ENCODE peak calls at places on chromosomes 2 and 18, in eight cellular contexts. M, Q, D, Y, J, F, K and H are unnamed samples.

GRCh38 chr2:240820014-240820606 is at the start of gene KIF1A:
- DNase-seq in M (no peak), F (no peak), J (no peak), D (no peak), Y (no peak), Q (peak), K (no peak), H (no peak)

GRCh38 chr2:175203621-175204496 is 22.3 kb upstream of the ATP5MC3 start:
- DNase-seq in Y (peak), F (peak), J (peak), K (peak), M (no peak), Q (peak), D (no peak), H (peak)

GRCh38 chr2:100248971-100249370 is 73.3 kb downstream of the LONRF2 start:
- DNase-seq in K (no peak), J (no peak), D (no peak), Y (no peak), Q (no peak), F (no peak), M (no peak), H (no peak)

GRCh38 chr2:212926948-212927347 is 224.5 kb downstream of the IKZF2 start:
- DNase-seq in K (no peak), M (no peak), Y (no peak), Q (no peak), D (no peak), F (no peak), J (no peak), H (no peak)

GRCh38 chr2:144519934-144520717 is at the start of gene ZEB2:
- DNase-seq in K (peak), Q (no peak), F (peak), J (peak), D (peak), M (no peak), Y (peak), H (peak)

GRCh38 chr2:44952143-44952805 is 10.8 kb downstream of the SIX3 start:
- DNase-seq in D (no peak), Y (no peak), K (peak), F (peak), M (no peak), Q (peak), J (peak), H (peak)

GRCh38 chr2:11778923-11779757 is 32.7 kb downstream of the LPIN1 start:
- DNase-seq in Q (peak), K (peak), Y (peak), D (peak), F (peak), J (peak), M (no peak), H (peak)

GRCh38 chr18:75081486-75081885 is 127.5 kb downstream of the PTGR3 start:
- DNase-seq in F (no peak), Y (no peak), K (no peak), D (no peak), J (no peak), M (no peak), Q (no peak), H (no peak)

GRCh38 chr2:40455661-40456060 is 3.8 kb upstream of the SLC8A1 start:
- DNase-seq in D (no peak), M (no peak), Y (no peak), J (no peak), Q (no peak), K (no peak), F (no peak), H (peak)

GRCh38 chr2:193240752-193241151 is 1046.0 kb upstream of the TMEFF2 start:
- DNase-seq in M (no peak), F (no peak), K (peak), D (no peak), J (peak), Y (no peak), Q (no peak), H (no peak)

GRCh38 chr18:67385455-67385854 is 131.1 kb downstream of the DSEL start:
- DNase-seq in D (no peak), M (no peak), F (no peak), Q (no peak), Y (no peak), K (peak), J (no peak), H (no peak)

GRCh38 chr2:237600205-237600846 is 9.8 kb upstream of the RAB17 start:
- DNase-seq in J (no peak), Q (peak), F (no peak), M (no peak), D (peak), Y (peak), K (peak), H (no peak)

GRCh38 chr2:17615728-17616351 is 75.3 kb downstream of the VSNL1 start:
- DNase-seq in F (no peak), Y (no peak), M (no peak), Q (no peak), D (no peak), K (peak), J (no peak), H (no peak)

GRCh38 chr18:70553961-70554325 is 265.1 kb downstream of the SOCS6 start:
- DNase-seq in M (no peak), Q (no peak), J (no peak), D (no peak), Y (no peak), K (no peak), F (no peak), H (no peak)

DNA sequence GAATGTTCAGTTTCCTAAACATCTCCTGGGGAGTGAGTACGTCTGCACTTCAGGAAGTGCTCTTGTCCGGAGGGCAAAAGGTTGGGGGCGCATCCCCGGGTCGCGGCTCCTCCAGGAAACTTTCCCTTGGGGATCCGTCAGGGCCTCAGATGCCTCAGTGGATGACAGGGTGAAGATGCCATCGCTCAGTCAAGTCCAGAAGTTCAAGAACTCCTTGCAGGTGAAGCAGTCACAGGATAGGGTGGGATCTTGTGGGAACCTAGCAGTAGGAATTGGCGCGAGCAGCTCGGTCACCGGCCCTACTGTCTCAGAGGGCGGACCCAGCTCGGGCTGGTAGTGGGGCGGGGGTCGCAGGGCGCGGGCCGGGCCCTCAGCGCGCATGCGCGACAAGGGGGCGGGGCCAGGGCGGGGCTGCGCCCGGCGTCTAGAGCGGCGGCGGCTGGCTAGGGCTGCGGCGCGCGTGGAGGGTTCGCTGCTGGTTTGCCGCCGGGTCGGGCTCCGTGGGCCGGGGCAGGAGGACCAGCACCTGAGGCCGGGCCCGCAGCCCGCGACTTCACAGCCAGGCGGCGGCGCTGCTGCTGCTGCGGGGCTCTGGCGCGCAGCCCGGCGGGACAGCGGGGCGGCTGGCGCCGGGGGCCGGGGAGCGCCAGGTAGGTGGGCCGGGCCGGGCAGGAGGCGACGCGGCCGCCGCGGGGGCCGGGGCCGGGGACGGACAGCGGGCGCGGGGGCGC is at the start of gene INPP4A:
- DNase-seq in Y (peak), D (peak), F (peak), M (no peak), J (peak), Q (peak), K (peak), H (peak)
- TF ChIP-seq POLR2A in Y (no peak), D (no peak), F (peak), M (peak), J (peak), Q (no peak), K (no peak), H (no peak)

DNA sequence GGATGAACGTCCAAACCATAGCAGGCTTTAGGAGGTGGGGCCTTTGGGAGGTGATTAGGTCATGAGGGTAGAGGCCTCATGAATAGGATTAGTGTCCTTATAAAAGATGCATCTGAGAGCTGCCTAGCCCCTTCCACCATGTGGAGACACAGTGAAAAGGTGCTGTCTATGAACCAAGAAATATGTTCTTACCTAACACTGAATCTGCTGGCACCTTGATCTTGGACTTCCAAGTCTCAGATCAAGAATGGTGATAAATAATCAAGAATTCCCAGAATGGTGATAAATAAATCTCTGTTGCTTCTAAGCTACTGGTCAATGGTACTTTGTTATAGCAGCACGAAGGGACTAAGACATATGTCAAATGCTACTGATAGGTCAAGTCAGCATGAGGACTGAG is 15.1 kb upstream of the DYTN start:
- DNase-seq in Y (no peak), M (no peak), J (no peak), D (no peak), K (no peak), Q (no peak), F (no peak), H (no peak)
- TF ChIP-seq EP300 in Y (no peak), M (no peak), J (no peak), D (no peak), K (no peak), Q (no peak), F (no peak), H (no peak)

GRCh38 chr2:67076265-67076664 is 320.9 kb upstream of the ETAA1 start:
- DNase-seq in M (no peak), Y (no peak), D (no peak), K (no peak), J (no peak), F (no peak), Q (no peak), H (no peak)
- TF ChIP-seq POLR2A in M (no peak), Y (no peak), D (no peak), K (no peak), J (no peak), F (no peak), Q (no peak), H (no peak)

DNA sequence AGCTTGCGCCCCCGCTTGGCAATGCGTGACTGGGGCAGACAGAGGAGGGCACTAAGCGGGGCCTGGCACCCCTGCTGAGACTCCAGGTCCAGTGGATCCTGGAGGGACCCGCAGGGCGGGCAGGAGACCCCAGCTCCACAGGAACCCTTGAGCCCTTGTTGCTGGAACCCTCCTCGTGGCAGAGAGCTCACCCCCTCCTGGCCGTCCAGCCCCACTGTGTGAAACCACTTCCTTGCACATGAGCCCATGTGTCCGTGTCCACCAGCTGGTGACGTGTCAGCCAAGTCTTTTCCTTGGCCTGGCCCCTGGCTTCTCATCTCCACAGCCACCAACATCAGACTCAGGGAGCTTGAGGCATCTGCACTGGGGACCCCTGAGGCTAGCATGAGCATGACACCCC is 38.0 kb downstream of the BIN1 start:
- DNase-seq in F (no peak), M (no peak), J (no peak), Y (no peak), K (no peak), D (no peak), Q (no peak), H (no peak)
- TF ChIP-seq EP300 in F (no peak), M (no peak), J (no peak), Y (no peak), K (no peak), D (no peak), Q (no peak), H (no peak)

GRCh38 chr2:112540906-112541305 is 1.4 kb upstream of the POLR1B start:
- DNase-seq in F (no peak), M (no peak), J (no peak), Q (no peak), D (no peak), Y (no peak), K (no peak), H (no peak)

GRCh38 chr2:112542974-112543760 is 902 bp downstream of the POLR1B start:
- DNase-seq in Q (no peak), M (no peak), D (no peak), F (peak), Y (no peak), K (peak), J (peak), H (no peak)

GRCh38 chr2:112547333-112547732 is 5.1 kb downstream of the POLR1B start:
- DNase-seq in K (peak), F (no peak), Q (no peak), Y (no peak), J (no peak), M (no peak), D (no peak), H (no peak)

GRCh38 chr2:112542123-112542973 is at the start of gene POLR1B:
- DNase-seq in M (peak), F (peak), Q (peak), K (peak), D (peak), Y (peak), J (peak), H (peak)

DNA sequence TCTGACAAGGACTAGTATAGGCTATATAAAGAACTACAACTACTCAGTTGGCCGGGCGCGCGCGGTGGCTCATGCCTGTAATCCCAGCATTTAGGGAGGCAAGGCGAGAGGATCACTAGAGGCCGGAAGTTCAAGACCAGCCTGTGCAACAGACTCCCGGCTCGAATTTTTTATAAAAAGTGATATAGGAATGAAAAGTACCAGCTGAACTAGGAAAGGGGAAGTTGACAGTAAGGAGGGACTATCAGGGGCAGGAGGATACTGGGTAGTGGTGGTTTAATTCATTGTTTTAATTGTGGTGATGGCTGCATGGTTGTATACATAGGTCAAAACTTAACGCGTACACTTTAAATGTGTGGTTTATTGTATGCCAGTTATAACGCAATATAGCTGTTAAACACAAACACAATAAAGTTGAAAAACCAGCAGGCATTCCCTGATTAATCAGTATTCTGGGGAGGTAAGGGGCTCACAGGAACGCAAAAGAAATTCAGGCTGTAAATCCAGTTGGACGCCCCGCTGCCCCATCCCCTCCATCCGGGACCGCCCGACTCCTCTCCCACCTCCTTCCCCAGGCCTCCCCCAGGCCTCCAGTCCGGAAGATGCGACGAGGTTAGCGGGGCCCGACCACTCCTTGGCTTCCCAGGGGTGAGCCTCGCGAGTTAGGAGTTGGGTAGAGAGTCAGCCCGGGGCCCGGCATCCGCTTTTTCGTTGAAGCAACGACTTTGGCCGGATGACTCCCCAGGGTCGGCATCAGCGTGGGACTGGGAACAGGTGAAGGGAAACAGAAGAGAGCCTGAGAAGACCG is 746 bp upstream of the POLR1B start:
- DNase-seq in Y (peak), M (peak), J (peak), Q (no peak), F (peak), K (no peak), D (peak), H (peak)
- TF ChIP-seq POLR2A in Y (peak), M (peak), J (no peak), Q (no peak), F (peak), K (peak), D (no peak), H (peak)

GRCh38 chr2:97693476-97693875 is 19.9 kb upstream of the ZAP70 start:
- DNase-seq in K (no peak), D (no peak), J (no peak), Y (no peak), M (no peak), Q (no peak), F (no peak), H (no peak)
- TF ChIP-seq EP300 in K (no peak), D (no peak), J (no peak), Y (no peak), M (no peak), Q (no peak), F (no peak), H (no peak)

GRCh38 chr2:37156857-37157714 is at the start of gene EIF2AK2:
- DNase-seq in J (peak), M (no peak), F (peak), D (peak), K (peak), Y (peak), Q (peak), H (peak)
- TF ChIP-seq POLR2A in J (peak), M (peak), F (peak), D (peak), K (peak), Y (no peak), Q (no peak), H (peak)

GRCh38 chr2:183019718-183020442 is 18.4 kb downstream of the NCKAP1 start:
- DNase-seq in M (no peak), K (no peak), Y (no peak), D (no peak), J (no peak), F (no peak), Q (no peak), H (no peak)

GRCh38 chr2:183024701-183025100 is 13.6 kb downstream of the NCKAP1 start:
- DNase-seq in Q (no peak), K (no peak), Y (no peak), J (no peak), M (no peak), D (no peak), F (no peak), H (no peak)

GRCh38 chr2:183022711-183023110 is 15.5 kb downstream of the NCKAP1 start:
- DNase-seq in K (no peak), Y (no peak), M (no peak), D (no peak), Q (no peak), J (no peak), F (no peak), H (no peak)

GRCh38 chr2:183025993-183026392 is 12.3 kb downstream of the NCKAP1 start:
- DNase-seq in Q (no peak), Y (no peak), F (no peak), J (no peak), K (no peak), M (no peak), D (no peak), H (no peak)

GRCh38 chr2:183021613-183022012 is 16.6 kb downstream of the NCKAP1 start:
- DNase-seq in M (no peak), F (no peak), Y (no peak), K (no peak), J (no peak), D (no peak), Q (no peak), H (no peak)
- TF ChIP-seq EP300 in M (no peak), F (no peak), Y (no peak), K (no peak), J (no peak), D (no peak), Q (no peak), H (no peak)